ENCODE peak calls at places on chromosomes 7 and 10, in eight cellular contexts. E, X, P, J, H, N, F and U are unnamed samples.

GRCh38 chr10:92695679-92696605 is 6.2 kb downstream of the HHEX start:
- DNase-seq in E (no peak), X (no peak), P (peak; percentile 69), J (no peak), H (peak; percentile 93), N (peak; percentile 70), F (peak; percentile 71), U (no peak)

GRCh38 chr10:71358292-71358691 is 38.4 kb upstream of the CDH23 start:
- DNase-seq in E (no peak), X (no peak), P (no peak), J (no peak), H (no peak), N (no peak), F (no peak), U (no peak)

GRCh38 chr7:94578615-94579014 is 69.0 kb downstream of the CASD1 start:
- DNase-seq in E (no peak), X (peak; percentile 7), P (no peak), J (no peak), H (no peak), N (no peak), F (no peak), U (no peak)

GRCh38 chr10:132646443-132647097 is 109.0 kb downstream of the INPP5A start:
- DNase-seq in E (no peak), X (no peak), P (no peak), J (peak; percentile 49), H (peak; percentile 58), N (no peak), F (no peak), U (no peak)

GRCh38 chr10:48497965-48498770 is 106.7 kb downstream of the ARHGAP22 start:
- DNase-seq in E (no peak), X (no peak), P (no peak), J (no peak), H (no peak), N (no peak), F (no peak), U (no peak)

GRCh38 chr7:139526578-139527544 is 3.4 kb downstream of the CLEC2L start:
- DNase-seq in E (peak; percentile 39), X (peak; percentile 5), P (peak; percentile 82), J (no peak), H (peak; percentile 100), N (peak; percentile 98), F (peak; percentile 86), U (peak; percentile 72)

GRCh38 chr10:52678611-52679010 is 94.0 kb downstream of the MBL2 start:
- DNase-seq in E (no peak), X (no peak), P (no peak), J (no peak), H (no peak), N (no peak), F (no peak), U (no peak)

GRCh38 chr10:30151581-30152389 is 92.4 kb upstream of the JCAD start:
- DNase-seq in E (no peak), X (peak; percentile 75), P (peak; percentile 93), J (no peak), H (peak; percentile 92), N (peak; percentile 88), F (peak; percentile 91), U (peak; percentile 56)

GRCh38 chr10:61793760-61794713 is 107.5 kb upstream of the ARID5B start:
- DNase-seq in E (no peak), X (no peak), P (peak; percentile 51), J (no peak), H (peak; percentile 71), N (peak; percentile 79), F (peak; percentile 59), U (peak; percentile 44)

GRCh38 chr10:60388709-60389241 is 900 bp downstream of the ANK3 start:
- DNase-seq in E (no peak), X (no peak), P (no peak), J (no peak), H (no peak), N (no peak), F (no peak), U (no peak)

GRCh38 chr10:3054183-3054815 is 13.0 kb upstream of the PFKP start:
- DNase-seq in E (no peak), X (no peak), P (no peak), J (no peak), H (no peak), N (peak; percentile 26), F (no peak), U (no peak)

GRCh38 chr10:110006358-110007170 is 1.2 kb upstream of the ADD3 start:
- DNase-seq in E (peak; percentile 68), X (peak; percentile 38), P (peak; percentile 80), J (no peak), H (peak; percentile 90), N (peak; percentile 70), F (peak; percentile 73), U (no peak)

GRCh38 chr7:35784332-35784731 is 16.5 kb upstream of the SEPTIN7 start:
- DNase-seq in E (no peak), X (no peak), P (no peak), J (no peak), H (no peak), N (no peak), F (no peak), U (no peak)

GRCh38 chr10:70106958-70107791 is 25.4 kb downstream of the AIFM2 start:
- DNase-seq in E (no peak), X (no peak), P (no peak), J (no peak), H (no peak), N (no peak), F (no peak), U (no peak)

GRCh38 chr7:143892527-143893300 is 9.3 kb downstream of the TCAF1 start:
- DNase-seq in E (no peak), X (no peak), P (peak; percentile 62), J (no peak), H (no peak), N (peak; percentile 18), F (peak; percentile 40), U (no peak)
- TF ChIP-seq CTCF in E (no peak), X (peak; percentile 23), P (peak; percentile 55), J (peak; percentile 22), H (peak; percentile 49), N (peak; percentile 29), F (peak; percentile 44), U (peak; percentile 13)

GRCh38 chr10:100653957-100654834 is 91.2 kb upstream of the PAX2 start:
- DNase-seq in E (no peak), X (no peak), P (peak; percentile 33), J (no peak), H (peak; percentile 83), N (no peak), F (no peak), U (no peak)
- H3K4me3 ChIP-seq in E (no peak overlapping the region), X (no peak overlapping the region), P (no peak overlapping the region), J (peak overlapping the region; percentile 16), H (no peak overlapping the region), N (no peak overlapping the region), F (no peak overlapping the region), U (no peak overlapping the region)

GRCh38 chr7:66894463-66895080 is 26.5 kb upstream of the TMEM248 start:
- DNase-seq in E (no peak), X (no peak), P (peak; percentile 24), J (no peak), H (peak; percentile 18), N (peak; percentile 46), F (peak; percentile 65), U (no peak)
- TF ChIP-seq CTCF in E (no peak), X (no peak), P (no peak), J (no peak), H (no peak), N (no peak), F (no peak), U (no peak)

GRCh38 chr7:6384327-6384726 is 63.4 kb downstream of the DAGLB start:
- DNase-seq in E (no peak), X (no peak), P (no peak), J (no peak), H (no peak), N (no peak), F (no peak), U (no peak)

GRCh38 chr7:6382797-6383196 is 65.0 kb downstream of the DAGLB start:
- DNase-seq in E (no peak), X (no peak), P (no peak), J (no peak), H (no peak), N (no peak), F (no peak), U (no peak)

GRCh38 chr7:6385909-6386560 is 61.7 kb downstream of the DAGLB start:
- DNase-seq in E (no peak), X (no peak), P (no peak), J (no peak), H (no peak), N (no peak), F (no peak), U (no peak)

GRCh38 chr7:6386779-6387178 is 61.0 kb downstream of the DAGLB start:
- DNase-seq in E (no peak), X (no peak), P (no peak), J (no peak), H (no peak), N (no peak), F (no peak), U (no peak)

DNA sequence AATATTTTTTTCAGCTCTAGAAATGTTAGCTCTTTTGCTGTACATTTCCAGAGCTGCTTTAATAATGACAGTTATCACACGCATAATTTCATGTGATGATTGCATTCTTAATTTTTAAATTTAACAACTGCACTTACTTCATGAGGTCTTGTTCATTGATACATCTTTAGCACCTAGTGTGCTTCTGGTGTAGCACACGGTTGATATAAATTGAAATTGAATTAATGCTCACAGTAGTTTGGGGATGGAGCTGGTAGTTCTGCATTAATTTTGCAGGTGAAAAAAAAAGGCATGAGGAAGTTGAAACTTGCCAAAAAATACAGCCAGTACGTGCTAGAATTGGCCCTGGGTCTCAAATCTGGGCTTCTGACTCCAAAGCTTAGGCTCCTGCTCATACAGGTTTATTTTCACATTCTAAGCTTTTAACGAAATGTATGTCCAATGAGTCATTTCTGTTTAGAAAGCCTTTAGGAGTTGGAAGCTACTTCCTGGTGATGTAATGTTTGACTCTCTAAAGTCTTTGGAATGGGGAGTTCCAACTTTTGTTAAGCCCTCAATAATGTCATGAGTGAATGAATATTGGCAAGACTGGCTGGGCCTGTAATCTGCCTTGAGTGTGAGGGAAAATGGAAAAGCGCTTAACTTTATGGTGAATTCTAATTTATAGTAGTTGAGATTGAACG is 62.5 kb downstream of the DAGLB start:
- DNase-seq in E (no peak), X (peak; percentile 95), P (peak; percentile 95), J (no peak), H (peak; percentile 78), N (peak; percentile 97), F (peak; percentile 94), U (peak; percentile 88)
- H3K4me3 ChIP-seq in E (no peak overlapping the region), X (no peak overlapping the region), P (no peak overlapping the region), J (no peak overlapping the region), H (peak overlapping the region; percentile 26), N (no peak overlapping the region), F (no peak overlapping the region), U (no peak overlapping the region)

GRCh38 chr10:94192974-94193373 is 169.8 kb downstream of the NOC3L start:
- DNase-seq in E (no peak), X (no peak), P (no peak), J (no peak), H (no peak), N (no peak), F (no peak), U (no peak)

GRCh38 chr10:94197241-94197640 is 165.5 kb downstream of the NOC3L start:
- DNase-seq in E (no peak), X (no peak), P (no peak), J (no peak), H (no peak), N (no peak), F (no peak), U (no peak)

GRCh38 chr10:94192333-94192732 is 170.4 kb downstream of the NOC3L start:
- DNase-seq in E (no peak), X (no peak), P (no peak), J (no peak), H (no peak), N (no peak), F (no peak), U (no peak)

GRCh38 chr10:94193466-94193924 is 169.2 kb downstream of the NOC3L start:
- DNase-seq in E (no peak), X (no peak), P (peak; percentile 85), J (no peak), H (no peak), N (peak; percentile 90), F (peak; percentile 95), U (peak; percentile 45)

GRCh38 chr10:94194256-94194655 is 168.5 kb downstream of the NOC3L start:
- DNase-seq in E (no peak), X (peak; percentile 52), P (peak; percentile 50), J (no peak), H (no peak), N (peak; percentile 57), F (peak; percentile 59), U (no peak)
- TF ChIP-seq CTCF in E (no peak), X (peak; percentile 13), P (no peak), J (no peak), H (no peak), N (peak; percentile 17), F (no peak), U (peak; percentile 3)